ENCODE peak calls at places on chromosome 11, in four cellular contexts. X is RWPE2, M is IMR-90, B is psoas muscle. L is an unnamed sample.

GRCh38 chr11:118318112-118319030 is 13.8 kb downstream of the CD3E start:
- DNase-seq in X (no peak), B (no peak), M (no peak), L (no peak)

GRCh38 chr11:105368711-105369110 is 229.1 kb upstream of the CARD18 start:
- DNase-seq in X (no peak), B (no peak), M (no peak), L (no peak)

GRCh38 chr11:58845342-58845741 is 838 bp upstream of the GLYATL2 start:
- DNase-seq in X (no peak), B (no peak), M (no peak), L (no peak)

GRCh38 chr11:14620027-14620511 is 23.5 kb upstream of the PDE3B start:
- DNase-seq in M (no peak), B (no peak), X (no peak), L (no peak)

GRCh38 chr11:6209801-6210200 is 4.4 kb downstream of the C11orf42 start:
- DNase-seq in X (no peak), M (no peak), B (no peak), L (no peak)

GRCh38 chr11:65932558-65932919 is 12.7 kb upstream of the TSGA10IP start:
- DNase-seq in B (no peak), M (no peak), X (no peak), L (peak; percentile 36)

GRCh38 chr11:61488651-61489291 is 19.8 kb upstream of the LRRC10B start:
- DNase-seq in B (peak; percentile 81), X (peak; percentile 39), M (no peak), L (peak; percentile 59)

GRCh38 chr11:33000181-33000580 is 15.5 kb upstream of the DEPDC7 start:
- DNase-seq in B (no peak), X (no peak), M (peak; percentile 89), L (no peak)

GRCh38 chr11:70912226-70912840 is 340.0 kb downstream of the SHANK2 start:
- DNase-seq in X (no peak), M (peak; percentile 75), B (no peak), L (no peak)

GRCh38 chr11:126433244-126433846 is 77.9 kb downstream of the ST3GAL4 start:
- DNase-seq in M (no peak), X (no peak), B (no peak), L (no peak)

GRCh38 chr11:126397016-126397415 is 41.5 kb downstream of the ST3GAL4 start:
- DNase-seq in B (no peak), M (no peak), X (no peak), L (no peak)

GRCh38 chr11:66546966-66547661 is 411 bp downstream of the ACTN3 start:
- DNase-seq in X (peak; percentile 62), B (no peak), M (no peak), L (no peak)

GRCh38 chr11:65468874-65469333 is 29.9 kb upstream of the MALAT1 start:
- DNase-seq in M (no peak), X (peak; percentile 82), B (no peak), L (peak; percentile 63)

GRCh38 chr11:3000032-3000961 is 8.2 kb upstream of the NAP1L4 start:
- DNase-seq in X (no peak), B (peak; percentile 69), M (peak; percentile 60), L (peak; percentile 78)

GRCh38 chr11:10400856-10401255 is 54.2 kb upstream of the AMPD3 start:
- DNase-seq in M (peak; percentile 21), X (no peak), B (no peak), L (no peak)

GRCh38 chr11:3994030-3994640 is 100.5 kb upstream of the RRM1 start:
- DNase-seq in M (peak; percentile 16), B (no peak), X (no peak), L (no peak)

GRCh38 chr11:35144103-35144741 is 5.3 kb downstream of the CD44 start:
- DNase-seq in M (peak; percentile 84), B (no peak), X (no peak), L (peak; percentile 66)

GRCh38 chr11:19828382-19829108 is 115.9 kb downstream of the NAV2 start:
- DNase-seq in X (no peak), B (no peak), M (no peak), L (no peak)

GRCh38 chr11:35359321-35360058 is 59.9 kb downstream of the SLC1A2 start:
- DNase-seq in M (no peak), B (no peak), X (no peak), L (no peak)

GRCh38 chr11:74004694-74005615 is 3.9 kb downstream of the UCP3 start:
- DNase-seq in M (no peak), B (no peak), X (no peak), L (no peak)

GRCh38 chr11:83895516-83895915 is 609.3 kb upstream of the CCDC90B start:
- DNase-seq in B (no peak), X (no peak), M (no peak), L (peak; percentile 0)

GRCh38 chr11:134574947-134575346 is 162.9 kb upstream of the B3GAT1 start:
- DNase-seq in M (no peak), X (no peak), B (no peak), L (no peak)

GRCh38 chr11:82719316-82719715 is 14.3 kb downstream of the FAM181B start:
- DNase-seq in M (no peak), X (no peak), B (no peak), L (no peak)

GRCh38 chr11:72039108-72039850 is 40.6 kb downstream of the IL18BP start:
- DNase-seq in M (peak; percentile 60), X (no peak), B (no peak), L (peak; percentile 27)

GRCh38 chr11:115530752-115531151 is 26.5 kb upstream of the CADM1 start:
- DNase-seq in M (no peak), B (no peak), X (no peak), L (peak; percentile 40)

GRCh38 chr11:10051868-10052586 is 242.0 kb downstream of the SBF2 start:
- DNase-seq in M (peak; percentile 75), X (no peak), B (no peak), L (no peak)

GRCh38 chr11:57358543-57358961 is 20.4 kb downstream of the P2RX3 start:
- DNase-seq in B (no peak), M (peak; percentile 10), X (no peak), L (no peak)

GRCh38 chr11:26734706-26735105 is 12.8 kb upstream of the SLC5A12 start:
- DNase-seq in B (no peak), M (no peak), X (no peak), L (no peak)

GRCh38 chr11:2797181-2797711 is 88.3 kb downstream of the CDKN1C start:
- DNase-seq in M (no peak), B (peak; percentile 46), X (peak; percentile 54), L (no peak)

DNA sequence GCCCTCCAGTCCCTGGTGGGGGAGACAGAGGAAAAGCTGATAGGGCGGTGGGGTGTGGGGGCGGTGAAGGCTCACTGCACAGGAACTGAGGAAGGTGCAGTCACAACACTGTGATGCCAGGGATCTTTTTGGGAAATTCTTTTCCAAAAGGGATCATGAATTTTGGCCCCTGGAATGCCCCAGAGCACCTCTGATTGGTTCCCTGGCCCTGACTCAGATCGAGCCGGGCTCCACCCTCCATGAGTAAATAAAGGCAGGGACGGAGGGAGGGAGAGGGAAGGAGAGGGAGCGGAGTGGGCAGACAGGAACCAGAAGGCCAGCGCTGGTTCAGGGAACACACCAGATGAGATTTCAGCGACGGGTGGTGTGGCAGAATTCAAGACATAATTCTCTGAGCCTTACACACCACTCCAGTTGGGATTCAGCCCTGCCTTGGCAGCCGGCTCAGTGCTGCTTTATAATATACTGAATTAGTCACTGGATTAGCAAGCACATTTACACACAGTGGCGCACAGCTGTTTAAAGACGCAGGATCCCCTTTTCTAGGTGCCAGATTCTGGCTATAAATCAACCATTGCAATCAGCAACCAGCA is 80.3 kb downstream of the ETS1 start:
- DNase-seq in X (peak; percentile 90), M (peak; percentile 96), B (peak; percentile 96), L (peak; percentile 93)
- H3K36me3 ChIP-seq in X (peaks cover 60% of the 10 kb centered on the region), M (peaks cover 4% of the 10 kb centered on the region), B (no peaks in the 10 kb centered on the region), L (no peaks in the 10 kb centered on the region)

DNA sequence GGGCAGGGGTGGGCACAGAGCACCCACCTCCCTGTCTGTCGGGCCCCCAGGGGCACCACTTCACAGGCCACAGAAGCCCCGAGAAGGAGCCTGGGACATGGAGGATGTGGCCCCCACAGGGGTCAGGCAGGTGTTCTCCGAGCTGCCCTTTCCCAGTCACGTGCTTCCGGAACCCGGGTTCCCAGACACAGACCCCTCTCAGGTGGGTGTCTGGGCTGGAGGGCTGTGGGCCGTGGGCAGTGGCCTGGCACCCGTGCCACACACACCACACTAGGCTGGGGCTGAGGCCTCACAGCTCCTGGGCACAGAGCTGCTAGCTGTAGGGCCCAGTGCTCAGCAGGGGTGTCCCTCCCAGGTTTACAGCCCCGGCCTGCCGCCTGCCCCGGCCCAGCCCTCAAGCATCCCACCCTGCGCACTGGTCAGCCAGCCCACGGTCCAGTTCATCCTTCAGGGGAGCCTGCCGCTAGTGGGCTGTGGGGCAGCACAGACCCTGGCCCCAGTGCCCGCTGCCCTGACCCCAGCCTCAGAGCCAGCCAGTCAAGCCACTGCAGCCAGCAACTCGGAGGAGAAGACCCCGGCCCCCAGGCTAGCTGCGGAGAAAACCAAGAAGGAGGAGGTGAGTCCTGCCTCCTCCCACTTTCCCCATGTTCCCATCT is 5.5 kb downstream of the IRF7 start:
- DNase-seq in M (no peak), B (no peak), X (peak; percentile 61), L (no peak)
- H3K36me3 ChIP-seq in M (peaks cover 79% of the 10 kb centered on the region), B (peaks cover 87% of the 10 kb centered on the region), X (peaks cover 77% of the 10 kb centered on the region), L (peaks cover 64% of the 10 kb centered on the region)

DNA sequence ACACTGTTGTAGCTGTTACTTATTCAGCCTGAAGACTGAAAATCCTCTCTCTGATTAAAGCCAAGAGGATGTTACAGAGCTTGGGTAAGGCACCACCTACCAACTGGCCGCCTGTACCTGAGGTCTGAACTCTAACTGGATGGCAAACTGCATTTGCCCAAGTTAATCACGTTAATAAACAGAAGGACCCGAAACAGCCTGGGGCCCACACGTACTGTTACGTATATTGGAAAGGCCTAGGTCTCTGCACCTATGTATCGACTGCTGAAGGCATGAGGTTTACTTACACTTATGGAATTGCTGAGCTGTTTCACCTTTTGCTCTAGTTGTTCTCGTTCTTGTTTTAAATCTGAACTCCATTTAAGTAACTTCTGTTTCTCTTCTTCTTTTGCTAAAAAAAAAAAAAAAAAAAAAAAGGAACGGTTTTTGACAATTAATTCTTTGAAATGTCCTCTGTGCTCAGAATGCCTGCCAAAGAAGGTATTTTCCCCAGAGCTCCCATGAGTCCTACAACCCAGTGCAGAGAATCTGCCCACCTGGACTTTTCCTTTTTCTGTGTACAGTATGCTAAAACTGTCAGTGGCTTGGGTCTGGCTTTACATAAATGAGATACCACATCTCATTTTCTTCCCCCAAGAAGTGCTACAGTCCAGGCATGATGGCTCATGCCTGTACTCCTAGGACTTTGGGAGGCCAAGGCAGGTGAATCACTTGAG is 13.1 kb downstream of the LARGE2 start:
- DNase-seq in X (no peak), M (no peak), B (no peak), L (no peak)
- H3K36me3 ChIP-seq in X (peaks cover 11% of the 10 kb centered on the region), M (peaks cover 51% of the 10 kb centered on the region), B (peaks cover 50% of the 10 kb centered on the region), L (peaks cover 49% of the 10 kb centered on the region)

GRCh38 chr11:93740802-93741093 is 547 bp downstream of the TAF1D start:
- DNase-seq in M (peak; percentile 49), B (peak; percentile 83), X (peak; percentile 64), L (peak; percentile 79)

GRCh38 chr11:93737904-93738612 is 3.2 kb downstream of the TAF1D start:
- DNase-seq in X (no peak), M (peak; percentile 18), B (no peak), L (no peak)

GRCh38 chr11:93736129-93736528 is 5.2 kb downstream of the TAF1D start:
- DNase-seq in B (no peak), X (no peak), M (peak; percentile 63), L (peak; percentile 38)

GRCh38 chr11:93740031-93740801 is 1.1 kb downstream of the TAF1D start:
- DNase-seq in M (peak; percentile 56), X (no peak), B (no peak), L (peak; percentile 20)

DNA sequence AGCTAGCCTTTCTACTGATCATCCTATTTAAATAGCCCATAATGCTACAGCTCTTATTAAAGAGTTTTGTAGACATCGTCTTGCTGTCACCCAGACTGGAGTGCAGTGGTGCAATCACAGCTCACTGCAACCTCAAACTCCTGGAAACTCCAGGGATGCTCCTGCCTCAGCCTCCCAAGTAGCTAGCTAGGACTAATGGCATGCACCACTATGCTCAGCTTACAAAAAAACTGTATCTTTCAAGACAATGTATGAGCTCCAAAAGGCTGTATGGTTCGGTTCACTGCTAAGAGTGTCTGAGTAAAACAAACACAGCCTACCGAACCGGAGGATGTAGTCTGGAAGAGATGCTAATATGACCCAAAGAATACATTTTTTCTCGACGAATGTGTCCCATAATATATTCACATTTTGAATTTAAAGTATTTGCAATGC is 2.6 kb downstream of the TAF1D start:
- DNase-seq in M (no peak), X (no peak), B (no peak), L (peak; percentile 37)
- H3K36me3 ChIP-seq in M (peaks cover 37% of the 10 kb centered on the region), X (peaks cover 70% of the 10 kb centered on the region), B (peaks cover 76% of the 10 kb centered on the region), L (peaks cover 48% of the 10 kb centered on the region)